ENCODE peak calls at places on chromosomes 6 and 20, in five cellular contexts. T is activated CD8-positive, alpha-beta T cell treated with anti-CD3 and anti-CD28 coated beads for 36 hours; N is epithelial cell of esophagus; O is neural crest cell; U is ovary. H is an unnamed sample.

GRCh38 chr20:6501061-6501460 is 266.4 kb upstream of the BMP2 start:
- DNase-seq in N (peak), T (no peak), O (no peak), U (no peak), H (no peak)

GRCh38 chr6:136503303-136503702 is 46.9 kb downstream of the MAP7 start:
- DNase-seq in N (no peak), U (no peak), T (no peak), O (no peak), H (no peak)

GRCh38 chr6:82072113-82072512 is 175.4 kb downstream of the IBTK start:
- DNase-seq in N (no peak), T (no peak), U (no peak), O (no peak), H (no peak)

GRCh38 chr20:60630609-60631008 is 621.5 kb upstream of the CDH4 start:
- DNase-seq in T (no peak), O (no peak), N (no peak), U (no peak), H (no peak)

GRCh38 chr6:144637535-144637934 is 352.4 kb downstream of the UTRN start:
- DNase-seq in O (no peak), N (no peak), T (no peak), U (no peak), H (no peak)

GRCh38 chr20:3786126-3786484 is 435 bp downstream of the CENPB start:
- DNase-seq in U (peak), T (peak), N (peak), O (no peak), H (peak)

GRCh38 chr6:130282234-130282995 is 59.7 kb upstream of the SAMD3 start:
- DNase-seq in U (no peak), O (no peak), N (peak), T (peak), H (peak)

GRCh38 chr6:18241208-18241836 is 23.0 kb downstream of the DEK start:
- DNase-seq in N (peak), O (no peak), T (no peak), U (no peak), H (no peak)

GRCh38 chr20:38875170-38875993 is 50.8 kb upstream of the FAM83D start:
- DNase-seq in T (peak), N (no peak), O (no peak), U (no peak), H (peak)

GRCh38 chr20:1830240-1830639 is 65.0 kb upstream of the SIRPA start:
- DNase-seq in T (no peak), N (peak), U (no peak), O (no peak), H (no peak)

GRCh38 chr20:14444106-14444505 is 106.7 kb upstream of the FLRT3 start:
- DNase-seq in T (no peak), O (no peak), U (no peak), N (peak), H (no peak)

GRCh38 chr20:59163641-59164530 is at the start of gene ZNF831:
- DNase-seq in T (peak), O (no peak), U (no peak), N (no peak), H (no peak)

GRCh38 chr6:34491091-34491430 is 25.2 kb downstream of the PACSIN1 start:
- DNase-seq in N (peak), U (peak), T (no peak), O (no peak), H (no peak)

GRCh38 chr20:46377532-46377931 is 28.9 kb downstream of the ELMO2 start:
- DNase-seq in O (no peak), N (peak), T (no peak), U (no peak), H (no peak)

GRCh38 chr20:61744691-61745396 is 320.8 kb downstream of the TAF4 start:
- DNase-seq in N (peak), U (no peak), T (no peak), O (no peak), H (no peak)

GRCh38 chr20:34368547-34368946 is 5.5 kb downstream of the ITCH start:
- DNase-seq in U (no peak), N (no peak), O (no peak), T (no peak), H (no peak)

GRCh38 chr20:34452281-34452982 is 63.8 kb upstream of the DYNLRB1 start:
- DNase-seq in N (peak), O (no peak), T (no peak), U (no peak), H (no peak)

GRCh38 chr6:12170351-12171079 is 119.6 kb upstream of the EDN1 start:
- DNase-seq in U (no peak), N (peak), T (no peak), O (no peak), H (no peak)

GRCh38 chr6:22008248-22008836 is 288.5 kb downstream of the PRL start:
- DNase-seq in O (no peak), N (peak), T (no peak), U (no peak), H (no peak)

GRCh38 chr20:50258790-50259483 is 68.3 kb downstream of the CEBPB start:
- DNase-seq in O (no peak), N (no peak), T (no peak), U (no peak), H (no peak)
- TF ChIP-seq CTCF in O (no peak), N (no peak), T (no peak), U (no peak), H (no peak)

DNA sequence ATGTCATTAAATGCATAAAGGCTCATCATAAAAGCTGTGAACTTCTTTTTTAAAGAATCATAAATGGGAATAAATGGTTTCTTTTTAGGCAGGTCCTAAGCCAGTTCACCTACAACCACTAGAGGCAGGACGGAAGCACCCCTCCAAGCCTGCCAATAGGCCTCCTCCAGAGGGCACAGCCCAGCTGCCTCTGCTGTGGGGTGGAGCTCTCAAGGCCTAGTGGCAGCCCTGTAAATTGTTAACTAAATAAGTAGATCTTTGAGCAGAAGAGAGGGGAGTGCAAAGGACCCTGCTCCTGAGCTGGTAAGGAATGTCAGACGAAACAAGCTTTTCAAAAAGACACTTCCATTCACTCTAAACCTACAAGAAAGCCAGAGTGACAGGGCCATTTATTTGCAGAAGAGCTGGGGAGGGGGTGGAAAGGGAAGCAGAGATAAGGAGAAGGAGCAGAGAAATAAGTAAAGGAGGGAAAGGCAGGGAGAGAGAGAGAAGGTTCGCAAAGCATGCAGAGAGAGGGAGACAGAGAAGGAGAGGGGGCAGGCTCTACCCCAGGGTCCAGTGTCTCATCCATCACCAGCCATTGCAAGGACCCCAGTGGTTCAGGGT is 18.0 kb upstream of the MAFB start:
- DNase-seq in T (no peak), N (no peak), U (no peak), O (no peak), H (no peak)
- TF ChIP-seq CTCF in T (no peak), N (no peak), U (no peak), O (peak), H (no peak)

GRCh38 chr6:96716221-96716620 is 121.1 kb downstream of the GPR63 start:
- DNase-seq in N (no peak), O (no peak), T (no peak), U (no peak), H (no peak)
- TF ChIP-seq CTCF in N (no peak), O (no peak), T (no peak), U (no peak), H (no peak)

GRCh38 chr6:43738877-43739641 is 31.0 kb upstream of the VEGFA start:
- DNase-seq in T (no peak), U (no peak), O (no peak), N (peak), H (no peak)
- TF ChIP-seq CTCF in T (no peak), U (no peak), O (no peak), N (no peak), H (no peak)